ENCODE peak calls at places on chromosomes 16 and 17, in five cellular contexts. Q is neural progenitor cell, N is Karpas-422, H is SK-N-SH, U is OCI-LY7. D is an unnamed sample.

GRCh38 chr17:65228287-65228686 is 91.1 kb downstream of the RGS9 start:
- DNase-seq in Q (no peak), N (no peak), H (no peak), U (no peak), D (no peak)

GRCh38 chr16:81545470-81546175 is 101.0 kb downstream of the CMIP start:
- DNase-seq in Q (no peak), N (no peak), H (no peak), U (no peak), D (no peak)

GRCh38 chr17:4573682-4574081 is 10.6 kb upstream of the SMTNL2 start:
- DNase-seq in Q (no peak), N (no peak), H (no peak), U (no peak), D (no peak)

GRCh38 chr17:49851387-49852291 is 3.8 kb upstream of the TAC4 start:
- DNase-seq in Q (peak; percentile 89), N (peak; percentile 69), H (peak; percentile 92), U (peak; percentile 54), D (peak; percentile 65)

GRCh38 chr16:6642271-6642670 is 690.4 kb upstream of the RBFOX1 start:
- DNase-seq in Q (no peak), N (no peak), H (no peak), U (no peak), D (no peak)

GRCh38 chr17:15659236-15659635 is 24.9 kb downstream of the TRIM16 start:
- DNase-seq in Q (no peak), N (no peak), H (no peak), U (no peak), D (no peak)

GRCh38 chr16:84555418-84556196 is 51.1 kb upstream of the MEAK7 start:
- DNase-seq in Q (peak; percentile 60), N (peak; percentile 84), H (no peak), U (peak; percentile 46), D (no peak)

GRCh38 chr17:82959990-82960418 is 119.4 kb upstream of the METRNL start:
- DNase-seq in Q (no peak), N (no peak), H (no peak), U (no peak), D (no peak)

GRCh38 chr16:77171750-77172635 is 19.0 kb upstream of the MON1B start:
- DNase-seq in Q (peak; percentile 75), N (peak; percentile 86), H (peak; percentile 47), U (peak; percentile 69), D (peak; percentile 38)

GRCh38 chr16:47431960-47432359 is 28.9 kb downstream of the ITFG1 start:
- DNase-seq in Q (no peak), N (no peak), H (no peak), U (no peak), D (peak; percentile 37)

GRCh38 chr16:73058616-73059409 is 10.9 kb upstream of the ZFHX3 start:
- DNase-seq in Q (peak; percentile 88), N (peak; percentile 74), H (peak; percentile 77), U (peak; percentile 60), D (peak; percentile 66)

GRCh38 chr17:29618272-29619065 is 4.2 kb downstream of the CORO6 start:
- DNase-seq in Q (no peak), N (no peak), H (no peak), U (no peak), D (no peak)

GRCh38 chr17:13209091-13209490 is 191.3 kb upstream of the ELAC2 start:
- DNase-seq in Q (no peak), N (no peak), H (no peak), U (no peak), D (peak; percentile 34)

GRCh38 chr17:42754782-42755181 is 6.2 kb upstream of the RAMP2 start:
- DNase-seq in Q (no peak), N (no peak), H (no peak), U (no peak), D (peak; percentile 59)

GRCh38 chr17:79778504-79779087 is 648 bp downstream of the CBX2 start:
- DNase-seq in Q (peak; percentile 85), N (peak; percentile 62), H (peak; percentile 87), U (peak; percentile 65), D (no peak)

GRCh38 chr17:39667262-39668140 is 752 bp upstream of the PNMT start:
- DNase-seq in Q (peak; percentile 52), N (peak; percentile 55), H (peak; percentile 84), U (no peak), D (no peak)

GRCh38 chr16:84067640-84068039 is 25.0 kb upstream of the SLC38A8 start:
- DNase-seq in Q (no peak), N (no peak), H (no peak), U (no peak), D (no peak)

GRCh38 chr17:67546578-67547527 is 169.8 kb downstream of the PITPNC1 start:
- DNase-seq in Q (no peak), N (no peak), H (no peak), U (peak; percentile 24), D (peak; percentile 55)

GRCh38 chr16:29996773-29997250 is 771 bp downstream of the INO80E start:
- DNase-seq in Q (no peak), N (peak; percentile 60), H (no peak), U (peak; percentile 59), D (no peak)

GRCh38 chr17:61485067-61485775 is 33.0 kb downstream of the TBX4 start:
- DNase-seq in Q (no peak), N (no peak), H (no peak), U (no peak), D (no peak)

GRCh38 chr17:80195141-80195540 is 25.0 kb downstream of the SGSH start:
- DNase-seq in Q (no peak), N (no peak), H (no peak), U (no peak), D (no peak)

GRCh38 chr16:62720651-62721050 is 684.4 kb upstream of the CDH8 start:
- DNase-seq in Q (no peak), N (no peak), H (no peak), U (no peak), D (no peak)

GRCh38 chr16:86756882-86757703 is 178.7 kb downstream of the FOXL1 start:
- DNase-seq in Q (no peak), N (no peak), H (no peak), U (no peak), D (peak; percentile 64)

GRCh38 chr17:28967240-28968135 is 16.2 kb upstream of the PHF12 start:
- DNase-seq in Q (peak; percentile 62), N (no peak), H (no peak), U (peak; percentile 46), D (no peak)

GRCh38 chr17:58344791-58345157 is 7.2 kb downstream of the SUPT4H1 start:
- DNase-seq in Q (no peak), N (peak; percentile 83), H (no peak), U (peak; percentile 88), D (no peak)

GRCh38 chr16:86261379-86261778 is 248.9 kb upstream of the FOXF1 start:
- DNase-seq in Q (no peak), N (peak; percentile 76), H (no peak), U (peak; percentile 49), D (peak; percentile 11)

GRCh38 chr17:80938556-80938955 is 53.1 kb upstream of the CHMP6 start:
- DNase-seq in Q (no peak), N (no peak), H (no peak), U (no peak), D (peak; percentile 23)

GRCh38 chr17:37276475-37276874 is 99.3 kb upstream of the C17orf78 start:
- DNase-seq in Q (no peak), N (no peak), H (no peak), U (no peak), D (peak; percentile 28)

GRCh38 chr16:23061669-23062068 is 87.6 kb downstream of the USP31 start:
- DNase-seq in Q (no peak), N (no peak), H (no peak), U (no peak), D (no peak)

DNA sequence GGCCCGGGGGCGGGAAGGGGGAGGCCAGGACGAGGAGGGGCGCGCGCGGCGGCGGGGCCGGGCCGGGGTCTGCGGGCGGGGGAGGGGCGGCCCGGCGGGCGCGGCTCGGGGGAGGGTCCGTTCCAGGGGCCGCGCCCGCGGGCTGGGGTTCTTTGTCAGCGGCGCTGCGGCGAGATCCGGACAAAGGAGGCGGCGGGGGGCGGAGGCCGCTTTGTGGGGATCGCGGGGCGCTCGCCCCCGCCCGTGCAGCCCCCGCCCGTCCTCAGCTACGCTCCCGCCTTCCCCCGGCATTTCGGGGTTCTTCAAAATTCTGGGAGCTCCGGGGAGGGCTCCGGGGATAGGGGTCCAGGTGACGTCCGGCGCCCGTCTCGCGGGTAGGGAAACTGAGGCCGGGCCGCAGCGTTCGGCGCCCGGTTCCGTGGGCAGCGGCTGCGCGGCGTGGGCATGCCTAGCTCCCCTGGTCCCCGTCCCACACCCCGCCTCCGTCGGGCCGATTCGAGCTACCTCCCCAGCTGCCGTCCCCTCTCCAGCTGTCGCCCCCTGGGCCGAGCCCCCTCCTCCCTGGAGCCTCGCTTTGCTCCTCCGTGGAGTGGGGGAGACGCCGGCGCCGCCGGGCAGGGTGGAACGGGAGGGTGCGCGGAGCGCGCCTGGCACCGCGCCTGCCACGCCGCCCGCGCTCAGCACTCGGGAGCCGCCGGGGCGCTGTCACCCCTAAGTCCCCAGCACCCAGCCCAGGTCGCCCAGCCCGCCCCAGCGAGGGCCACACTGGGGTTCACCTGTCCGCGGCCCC is 530 bp downstream of the SNN start:
- DNase-seq in Q (peak; percentile 86), N (no peak), H (peak; percentile 70), U (no peak), D (no peak)
- H2AFZ ChIP-seq in Q (no peak overlapping the region), N (no peak overlapping the region), H (no peak overlapping the region), U (no peak overlapping the region), D (no peak overlapping the region)

GRCh38 chr16:8962393-8963009 is 1.2 kb downstream of the USP7 start:
- DNase-seq in Q (peak; percentile 64), N (peak; percentile 84), H (peak; percentile 53), U (peak; percentile 94), D (no peak)

GRCh38 chr16:8963010-8963824 is 489 bp downstream of the USP7 start:
- DNase-seq in Q (peak; percentile 50), N (no peak), H (peak; percentile 75), U (peak; percentile 48), D (peak; percentile 22)

GRCh38 chr16:8960788-8961109 is 3.0 kb downstream of the USP7 start:
- DNase-seq in Q (no peak), N (no peak), H (no peak), U (no peak), D (no peak)

GRCh38 chr16:8959921-8960787 is 3.6 kb downstream of the USP7 start:
- DNase-seq in Q (peak; percentile 50), N (no peak), H (peak; percentile 52), U (peak; percentile 49), D (peak; percentile 29)

DNA sequence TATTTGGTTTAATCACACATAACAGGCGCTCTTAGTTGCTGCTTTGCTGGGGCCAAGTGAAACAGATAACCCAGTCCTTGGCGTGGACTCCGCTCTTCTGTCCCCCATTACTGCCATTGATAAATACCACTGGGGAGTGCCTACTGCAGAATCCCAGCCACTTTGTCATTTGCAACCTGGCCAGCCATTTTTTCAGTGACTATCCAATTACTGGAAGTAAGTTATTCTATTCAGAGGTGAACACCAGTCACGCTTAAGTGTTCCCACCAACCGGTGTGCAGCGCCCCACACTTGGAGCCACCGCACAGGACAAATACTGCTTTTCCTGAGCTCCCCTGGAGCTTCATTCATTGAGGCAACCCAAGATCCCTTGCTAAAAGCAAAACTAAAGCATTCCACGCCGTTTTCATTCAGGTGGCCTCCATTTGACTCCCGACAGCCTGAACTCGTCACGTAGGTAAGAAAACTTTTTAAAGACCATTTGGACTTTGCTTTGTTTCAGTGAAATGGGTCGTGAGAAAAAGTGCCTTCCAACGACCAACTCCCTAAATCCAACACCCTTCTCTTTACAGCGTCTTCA is 1.8 kb downstream of the USP7 start:
- DNase-seq in Q (peak; percentile 56), N (peak; percentile 56), H (no peak), U (peak; percentile 37), D (peak; percentile 20)
- H3K4me3 ChIP-seq in Q (peak overlapping the region; percentile 62), N (peak overlapping the region; percentile 93), H (peak overlapping the region; percentile 88), U (peak overlapping the region; percentile 84), D (peak overlapping the region; percentile 82)

GRCh38 chr17:1108560-1108809 is 71.3 kb downstream of the ABR start:
- DNase-seq in Q (peak; percentile 75), N (no peak), H (no peak), U (no peak), D (no peak)
- H2AFZ ChIP-seq in Q (no peak overlapping the region), N (no peak overlapping the region), H (no peak overlapping the region), U (no peak overlapping the region), D (no peak overlapping the region)

GRCh38 chr16:11913425-11914079 is 2.2 kb downstream of the GSPT1 start:
- DNase-seq in Q (no peak), N (peak; percentile 35), H (no peak), U (no peak), D (peak; percentile 6)
- H3K4me3 ChIP-seq in Q (peak overlapping the region; percentile 90), N (peak overlapping the region; percentile 70), H (peak overlapping the region; percentile 89), U (peak overlapping the region; percentile 84), D (peak overlapping the region; percentile 59)